ENCODE peak calls at places on chromosomes 11 and 22, in four cellular contexts. One of them, this sample, is unnamed.

GRCh38 chr11:69151811-69152210 is 3.9 kb upstream of the SMIM38 start:
- DNase-seq in stimulated activated CD8-positive, alpha-beta memory T cell treated with anti-CD3 and anti-CD28 coated beads, Interleukin-12 subunit alpha, Interleukin-12 subunit beta, amount 100 ng/mL, for 4 hours: no peak
- DNase-seq in activated naive CD4-positive, alpha-beta T cell: no peak
- DNase-seq in germinal center: no peak
- DNase-seq in this sample: no peak

GRCh38 chr11:62974848-62975522 is 9.8 kb downstream of the SLC22A6 start:
- DNase-seq in stimulated activated CD8-positive, alpha-beta memory T cell treated with anti-CD3 and anti-CD28 coated beads, Interleukin-12 subunit alpha, Interleukin-12 subunit beta, amount 100 ng/mL, for 4 hours: no peak
- DNase-seq in activated naive CD4-positive, alpha-beta T cell: no peak
- DNase-seq in germinal center: peak
- DNase-seq in this sample: no peak

GRCh38 chr22:47061226-47061625 is 298.8 kb downstream of the TBC1D22A start:
- DNase-seq in stimulated activated CD8-positive, alpha-beta memory T cell treated with anti-CD3 and anti-CD28 coated beads, Interleukin-12 subunit alpha, Interleukin-12 subunit beta, amount 100 ng/mL, for 4 hours: no peak
- DNase-seq in activated naive CD4-positive, alpha-beta T cell: no peak
- DNase-seq in germinal center: no peak
- DNase-seq in this sample: no peak

GRCh38 chr22:41177040-41177625 is 28.0 kb upstream of the L3MBTL2 start:
- DNase-seq in stimulated activated CD8-positive, alpha-beta memory T cell treated with anti-CD3 and anti-CD28 coated beads, Interleukin-12 subunit alpha, Interleukin-12 subunit beta, amount 100 ng/mL, for 4 hours: no peak
- DNase-seq in activated naive CD4-positive, alpha-beta T cell: no peak
- DNase-seq in germinal center: no peak
- DNase-seq in this sample: no peak

GRCh38 chr11:62439785-62440602 is 21.2 kb downstream of the SCGB1A1 start:
- DNase-seq in stimulated activated CD8-positive, alpha-beta memory T cell treated with anti-CD3 and anti-CD28 coated beads, Interleukin-12 subunit alpha, Interleukin-12 subunit beta, amount 100 ng/mL, for 4 hours: no peak
- DNase-seq in activated naive CD4-positive, alpha-beta T cell: no peak
- DNase-seq in germinal center: no peak
- DNase-seq in this sample: no peak

GRCh38 chr11:131025020-131025419 is 108.7 kb upstream of the SNX19 start:
- DNase-seq in stimulated activated CD8-positive, alpha-beta memory T cell treated with anti-CD3 and anti-CD28 coated beads, Interleukin-12 subunit alpha, Interleukin-12 subunit beta, amount 100 ng/mL, for 4 hours: no peak
- DNase-seq in activated naive CD4-positive, alpha-beta T cell: no peak
- DNase-seq in germinal center: no peak
- DNase-seq in this sample: no peak

GRCh38 chr11:33735166-33735425 is 1.1 kb downstream of the CD59 start:
- DNase-seq in stimulated activated CD8-positive, alpha-beta memory T cell treated with anti-CD3 and anti-CD28 coated beads, Interleukin-12 subunit alpha, Interleukin-12 subunit beta, amount 100 ng/mL, for 4 hours: no peak
- DNase-seq in activated naive CD4-positive, alpha-beta T cell: no peak
- DNase-seq in germinal center: no peak
- DNase-seq in this sample: peak

GRCh38 chr22:36758792-36759271 is 17.1 kb downstream of the IFT27 start:
- DNase-seq in stimulated activated CD8-positive, alpha-beta memory T cell treated with anti-CD3 and anti-CD28 coated beads, Interleukin-12 subunit alpha, Interleukin-12 subunit beta, amount 100 ng/mL, for 4 hours: no peak
- DNase-seq in activated naive CD4-positive, alpha-beta T cell: no peak
- DNase-seq in germinal center: no peak
- DNase-seq in this sample: peak

GRCh38 chr11:126281666-126282175 is 1.2 kb upstream of the TIRAP start:
- DNase-seq in stimulated activated CD8-positive, alpha-beta memory T cell treated with anti-CD3 and anti-CD28 coated beads, Interleukin-12 subunit alpha, Interleukin-12 subunit beta, amount 100 ng/mL, for 4 hours: no peak
- DNase-seq in activated naive CD4-positive, alpha-beta T cell: no peak
- DNase-seq in germinal center: no peak
- DNase-seq in this sample: no peak

GRCh38 chr11:1121343-1122331 is 36.1 kb upstream of the MUC5AC start:
- DNase-seq in stimulated activated CD8-positive, alpha-beta memory T cell treated with anti-CD3 and anti-CD28 coated beads, Interleukin-12 subunit alpha, Interleukin-12 subunit beta, amount 100 ng/mL, for 4 hours: no peak
- DNase-seq in activated naive CD4-positive, alpha-beta T cell: no peak
- DNase-seq in germinal center: peak
- DNase-seq in this sample: peak

GRCh38 chr11:62466444-62466843 is 47.6 kb downstream of the SCGB1A1 start:
- DNase-seq in stimulated activated CD8-positive, alpha-beta memory T cell treated with anti-CD3 and anti-CD28 coated beads, Interleukin-12 subunit alpha, Interleukin-12 subunit beta, amount 100 ng/mL, for 4 hours: no peak
- DNase-seq in activated naive CD4-positive, alpha-beta T cell: no peak
- DNase-seq in germinal center: no peak
- DNase-seq in this sample: no peak

GRCh38 chr11:62108017-62108750 is 15.6 kb upstream of the INCENP start:
- DNase-seq in stimulated activated CD8-positive, alpha-beta memory T cell treated with anti-CD3 and anti-CD28 coated beads, Interleukin-12 subunit alpha, Interleukin-12 subunit beta, amount 100 ng/mL, for 4 hours: no peak
- DNase-seq in activated naive CD4-positive, alpha-beta T cell: no peak
- DNase-seq in germinal center: peak
- DNase-seq in this sample: peak

GRCh38 chr22:19680911-19681862 is 33.1 kb upstream of the SEPTIN5 start:
- DNase-seq in stimulated activated CD8-positive, alpha-beta memory T cell treated with anti-CD3 and anti-CD28 coated beads, Interleukin-12 subunit alpha, Interleukin-12 subunit beta, amount 100 ng/mL, for 4 hours: no peak
- DNase-seq in activated naive CD4-positive, alpha-beta T cell: no peak
- DNase-seq in germinal center: no peak
- DNase-seq in this sample: no peak

GRCh38 chr22:20008221-20008995 is 8.2 kb downstream of the ARVCF start:
- DNase-seq in stimulated activated CD8-positive, alpha-beta memory T cell treated with anti-CD3 and anti-CD28 coated beads, Interleukin-12 subunit alpha, Interleukin-12 subunit beta, amount 100 ng/mL, for 4 hours: no peak
- DNase-seq in activated naive CD4-positive, alpha-beta T cell: no peak
- DNase-seq in germinal center: no peak
- DNase-seq in this sample: no peak

GRCh38 chr11:118046051-118046963 is 30.6 kb upstream of the TMPRSS4 start:
- DNase-seq in stimulated activated CD8-positive, alpha-beta memory T cell treated with anti-CD3 and anti-CD28 coated beads, Interleukin-12 subunit alpha, Interleukin-12 subunit beta, amount 100 ng/mL, for 4 hours: no peak
- DNase-seq in activated naive CD4-positive, alpha-beta T cell: no peak
- DNase-seq in germinal center: no peak
- DNase-seq in this sample: no peak

GRCh38 chr11:72358461-72359405 is 75.6 kb downstream of the CLPB start:
- DNase-seq in stimulated activated CD8-positive, alpha-beta memory T cell treated with anti-CD3 and anti-CD28 coated beads, Interleukin-12 subunit alpha, Interleukin-12 subunit beta, amount 100 ng/mL, for 4 hours: no peak
- DNase-seq in activated naive CD4-positive, alpha-beta T cell: no peak
- DNase-seq in germinal center: no peak
- DNase-seq in this sample: no peak

GRCh38 chr11:110243804-110244203 is 52.6 kb downstream of the RDX start:
- DNase-seq in stimulated activated CD8-positive, alpha-beta memory T cell treated with anti-CD3 and anti-CD28 coated beads, Interleukin-12 subunit alpha, Interleukin-12 subunit beta, amount 100 ng/mL, for 4 hours: no peak
- DNase-seq in activated naive CD4-positive, alpha-beta T cell: no peak
- DNase-seq in germinal center: no peak
- DNase-seq in this sample: no peak

GRCh38 chr11:69249086-69249640 is 44.8 kb upstream of the MYEOV start:
- DNase-seq in stimulated activated CD8-positive, alpha-beta memory T cell treated with anti-CD3 and anti-CD28 coated beads, Interleukin-12 subunit alpha, Interleukin-12 subunit beta, amount 100 ng/mL, for 4 hours: no peak
- DNase-seq in activated naive CD4-positive, alpha-beta T cell: no peak
- DNase-seq in germinal center: no peak
- DNase-seq in this sample: no peak

GRCh38 chr11:60932605-60933346 is 8.5 kb downstream of the TMEM132A start:
- DNase-seq in stimulated activated CD8-positive, alpha-beta memory T cell treated with anti-CD3 and anti-CD28 coated beads, Interleukin-12 subunit alpha, Interleukin-12 subunit beta, amount 100 ng/mL, for 4 hours: no peak
- DNase-seq in activated naive CD4-positive, alpha-beta T cell: no peak
- DNase-seq in germinal center: peak
- DNase-seq in this sample: no peak

GRCh38 chr11:78806214-78807004 is 231.7 kb upstream of the NARS2 start:
- DNase-seq in stimulated activated CD8-positive, alpha-beta memory T cell treated with anti-CD3 and anti-CD28 coated beads, Interleukin-12 subunit alpha, Interleukin-12 subunit beta, amount 100 ng/mL, for 4 hours: no peak
- DNase-seq in activated naive CD4-positive, alpha-beta T cell: no peak
- DNase-seq in germinal center: no peak
- DNase-seq in this sample: peak

GRCh38 chr11:103601230-103601846 is 435.1 kb upstream of the DDI1 start:
- DNase-seq in stimulated activated CD8-positive, alpha-beta memory T cell treated with anti-CD3 and anti-CD28 coated beads, Interleukin-12 subunit alpha, Interleukin-12 subunit beta, amount 100 ng/mL, for 4 hours: no peak
- DNase-seq in activated naive CD4-positive, alpha-beta T cell: no peak
- DNase-seq in germinal center: peak
- DNase-seq in this sample: no peak

This sample was measured in upper lobe of left lung.